ENCODE peak calls at places on chromosome 14, in six cellular contexts. One of them, this sample, is unnamed.

GRCh38 chr14:58849609-58850008 is 211.8 kb downstream of the DACT1 start:
- DNase-seq in endodermal cell: no peak
- DNase-seq in dorsolateral prefrontal cortex: no peak
- DNase-seq in tibial nerve: no peak
- DNase-seq in OCI-LY7: no peak
- DNase-seq in GM10248: no peak
- DNase-seq in this sample: no peak

GRCh38 chr14:76772300-76773187 is 11.3 kb downstream of the VASH1 start:
- DNase-seq in endodermal cell: peak
- DNase-seq in dorsolateral prefrontal cortex: no peak
- DNase-seq in tibial nerve: peak
- DNase-seq in OCI-LY7: no peak
- DNase-seq in GM10248: no peak
- DNase-seq in this sample: no peak

GRCh38 chr14:71483154-71483553 is 449.1 kb upstream of the RGS6 start:
- DNase-seq in endodermal cell: no peak
- DNase-seq in dorsolateral prefrontal cortex: no peak
- DNase-seq in tibial nerve: no peak
- DNase-seq in OCI-LY7: no peak
- DNase-seq in GM10248: no peak
- DNase-seq in this sample: no peak

GRCh38 chr14:58829594-58829993 is 191.8 kb downstream of the DACT1 start:
- DNase-seq in endodermal cell: no peak
- DNase-seq in dorsolateral prefrontal cortex: no peak
- DNase-seq in tibial nerve: no peak
- DNase-seq in OCI-LY7: no peak
- DNase-seq in GM10248: no peak
- DNase-seq in this sample: peak

GRCh38 chr14:57268161-57269067 is at the start of the genes AP5M1 and EXOC5:
- DNase-seq in endodermal cell: peak
- DNase-seq in dorsolateral prefrontal cortex: peak
- DNase-seq in tibial nerve: peak
- DNase-seq in OCI-LY7: peak
- DNase-seq in GM10248: peak
- DNase-seq in this sample: peak

GRCh38 chr14:91835920-91836843 is 31.2 kb downstream of the TC2N start:
- DNase-seq in endodermal cell: peak
- DNase-seq in dorsolateral prefrontal cortex: no peak
- DNase-seq in tibial nerve: no peak
- DNase-seq in OCI-LY7: peak
- DNase-seq in GM10248: peak
- DNase-seq in this sample: no peak

GRCh38 chr14:81519200-81519998 is 14.3 kb downstream of the SEL1L start:
- DNase-seq in endodermal cell: no peak
- DNase-seq in dorsolateral prefrontal cortex: no peak
- DNase-seq in tibial nerve: no peak
- DNase-seq in OCI-LY7: no peak
- DNase-seq in GM10248: peak
- DNase-seq in this sample: no peak

GRCh38 chr14:102786758-102787157 is 9.5 kb downstream of the TRAF3 start:
- DNase-seq in endodermal cell: no peak
- DNase-seq in dorsolateral prefrontal cortex: no peak
- DNase-seq in tibial nerve: no peak
- DNase-seq in OCI-LY7: no peak
- DNase-seq in GM10248: no peak
- DNase-seq in this sample: no peak

GRCh38 chr14:21614245-21614644 is 20.5 kb downstream of the OR10G2 start:
- DNase-seq in endodermal cell: peak
- DNase-seq in dorsolateral prefrontal cortex: no peak
- DNase-seq in tibial nerve: no peak
- DNase-seq in OCI-LY7: no peak
- DNase-seq in GM10248: no peak
- DNase-seq in this sample: no peak

GRCh38 chr14:91008759-91009409 is 51.6 kb downstream of the RPS6KA5 start:
- DNase-seq in endodermal cell: no peak
- DNase-seq in dorsolateral prefrontal cortex: no peak
- DNase-seq in tibial nerve: no peak
- DNase-seq in OCI-LY7: no peak
- DNase-seq in GM10248: no peak
- DNase-seq in this sample: no peak

GRCh38 chr14:74613211-74613914 is 1.3 kb upstream of the LTBP2 start:
- DNase-seq in endodermal cell: no peak
- DNase-seq in dorsolateral prefrontal cortex: no peak
- DNase-seq in tibial nerve: no peak
- DNase-seq in OCI-LY7: no peak
- DNase-seq in GM10248: no peak
- DNase-seq in this sample: no peak

GRCh38 chr14:105945891-105946290 is 419.5 kb downstream of the TMEM121 start:
- DNase-seq in endodermal cell: no peak
- DNase-seq in dorsolateral prefrontal cortex: no peak
- DNase-seq in tibial nerve: no peak
- DNase-seq in OCI-LY7: no peak
- DNase-seq in GM10248: no peak
- DNase-seq in this sample: no peak

GRCh38 chr14:104856157-104856868 is 8.8 kb upstream of the CEP170B start:
- DNase-seq in endodermal cell: peak
- DNase-seq in dorsolateral prefrontal cortex: no peak
- DNase-seq in tibial nerve: no peak
- DNase-seq in OCI-LY7: no peak
- DNase-seq in GM10248: no peak
- DNase-seq in this sample: no peak

GRCh38 chr14:65462411-65462810 is 49.9 kb downstream of the FUT8 start:
- DNase-seq in endodermal cell: no peak
- DNase-seq in dorsolateral prefrontal cortex: no peak
- DNase-seq in tibial nerve: no peak
- DNase-seq in OCI-LY7: no peak
- DNase-seq in GM10248: peak
- DNase-seq in this sample: no peak

GRCh38 chr14:89720076-89720687 is 234.3 kb downstream of the EFCAB11 start:
- DNase-seq in endodermal cell: no peak
- DNase-seq in dorsolateral prefrontal cortex: no peak
- DNase-seq in tibial nerve: no peak
- DNase-seq in OCI-LY7: no peak
- DNase-seq in GM10248: no peak
- DNase-seq in this sample: no peak

GRCh38 chr14:102776761-102777710 is at the start of gene TRAF3:
- DNase-seq in endodermal cell: peak
- DNase-seq in dorsolateral prefrontal cortex: no peak
- DNase-seq in tibial nerve: no peak
- DNase-seq in OCI-LY7: peak
- DNase-seq in GM10248: peak
- DNase-seq in this sample: no peak

GRCh38 chr14:33851366-33851765 is 99.5 kb downstream of the EGLN3 start:
- DNase-seq in endodermal cell: no peak
- DNase-seq in dorsolateral prefrontal cortex: no peak
- DNase-seq in tibial nerve: no peak
- DNase-seq in OCI-LY7: no peak
- DNase-seq in GM10248: no peak
- DNase-seq in this sample: no peak
- TF ChIP-seq CTCF in endodermal cell: no peak
- TF ChIP-seq CTCF in dorsolateral prefrontal cortex: no peak
- TF ChIP-seq CTCF in tibial nerve: no peak
- TF ChIP-seq CTCF in OCI-LY7: no peak
- TF ChIP-seq CTCF in GM10248: no peak
- TF ChIP-seq CTCF in this sample: no peak

GRCh38 chr14:51806026-51806590 is 54.3 kb upstream of the GNG2 start:
- DNase-seq in endodermal cell: no peak
- DNase-seq in dorsolateral prefrontal cortex: no peak
- DNase-seq in tibial nerve: no peak
- DNase-seq in OCI-LY7: no peak
- DNase-seq in GM10248: no peak
- DNase-seq in this sample: no peak

GRCh38 chr14:51807355-51807754 is 53.1 kb upstream of the GNG2 start:
- DNase-seq in endodermal cell: no peak
- DNase-seq in dorsolateral prefrontal cortex: no peak
- DNase-seq in tibial nerve: no peak
- DNase-seq in OCI-LY7: no peak
- DNase-seq in GM10248: no peak
- DNase-seq in this sample: peak

GRCh38 chr14:51806624-51807023 is 53.8 kb upstream of the GNG2 start:
- DNase-seq in endodermal cell: no peak
- DNase-seq in dorsolateral prefrontal cortex: no peak
- DNase-seq in tibial nerve: no peak
- DNase-seq in OCI-LY7: no peak
- DNase-seq in GM10248: no peak
- DNase-seq in this sample: no peak

DNA sequence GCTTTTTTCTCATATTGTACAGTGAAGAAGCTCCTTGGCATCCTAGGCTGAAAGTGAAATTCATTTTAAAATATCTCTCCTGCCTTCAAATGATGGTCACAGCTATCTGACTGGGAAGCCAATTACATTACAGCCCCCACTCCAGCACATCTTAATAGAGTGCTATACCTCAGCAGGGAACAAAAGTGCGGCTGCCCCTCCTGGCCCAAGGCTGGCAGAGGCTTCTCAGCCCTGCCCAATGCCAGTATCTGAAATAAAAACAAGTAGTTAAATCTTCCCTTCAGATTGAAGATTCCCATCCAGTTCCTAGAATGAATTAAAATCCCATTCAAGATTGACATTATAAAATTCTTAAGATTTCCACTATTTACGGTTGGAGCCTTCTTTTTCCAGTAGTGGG is 54.9 kb upstream of the GNG2 start:
- DNase-seq in endodermal cell: peak
- DNase-seq in dorsolateral prefrontal cortex: no peak
- DNase-seq in tibial nerve: no peak
- DNase-seq in OCI-LY7: no peak
- DNase-seq in GM10248: no peak
- DNase-seq in this sample: no peak
- TF ChIP-seq CTCF in endodermal cell: peak
- TF ChIP-seq CTCF in dorsolateral prefrontal cortex: no peak
- TF ChIP-seq CTCF in tibial nerve: no peak
- TF ChIP-seq CTCF in OCI-LY7: no peak
- TF ChIP-seq CTCF in GM10248: no peak
- TF ChIP-seq CTCF in this sample: peak

GRCh38 chr14:69972755-69973154 is 93.5 kb downstream of the SMOC1 start:
- DNase-seq in endodermal cell: no peak
- DNase-seq in dorsolateral prefrontal cortex: no peak
- DNase-seq in tibial nerve: no peak
- DNase-seq in OCI-LY7: no peak
- DNase-seq in GM10248: no peak
- DNase-seq in this sample: no peak

GRCh38 chr14:69964841-69965240 is 85.6 kb downstream of the SMOC1 start:
- DNase-seq in endodermal cell: no peak
- DNase-seq in dorsolateral prefrontal cortex: no peak
- DNase-seq in tibial nerve: no peak
- DNase-seq in OCI-LY7: no peak
- DNase-seq in GM10248: no peak
- DNase-seq in this sample: no peak

GRCh38 chr14:69963966-69964365 is 84.8 kb downstream of the SMOC1 start:
- DNase-seq in endodermal cell: no peak
- DNase-seq in dorsolateral prefrontal cortex: peak
- DNase-seq in tibial nerve: no peak
- DNase-seq in OCI-LY7: no peak
- DNase-seq in GM10248: no peak
- DNase-seq in this sample: no peak

GRCh38 chr14:69973846-69974245 is 94.6 kb downstream of the SMOC1 start:
- DNase-seq in endodermal cell: no peak
- DNase-seq in dorsolateral prefrontal cortex: no peak
- DNase-seq in tibial nerve: no peak
- DNase-seq in OCI-LY7: no peak
- DNase-seq in GM10248: no peak
- DNase-seq in this sample: no peak

DNA sequence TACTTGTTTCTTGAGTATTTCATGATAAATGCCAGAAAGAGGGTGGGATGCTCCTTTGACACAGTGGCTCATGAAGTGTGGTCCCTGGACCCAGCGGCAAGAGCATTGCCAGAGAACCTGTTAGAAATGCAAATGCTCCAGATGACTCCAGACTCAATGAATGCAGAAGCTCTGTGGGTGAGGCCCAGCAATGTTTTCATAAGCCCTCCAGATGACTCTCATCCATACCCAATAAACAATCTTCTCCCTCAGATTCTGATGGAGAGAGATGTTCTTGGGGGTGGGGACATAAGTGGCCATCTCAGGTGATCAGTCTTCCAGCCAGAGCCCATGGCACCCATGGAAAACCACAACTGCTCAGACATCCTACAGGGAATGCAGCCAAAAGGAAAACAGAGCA is 88.9 kb downstream of the SMOC1 start:
- DNase-seq in endodermal cell: no peak
- DNase-seq in dorsolateral prefrontal cortex: no peak
- DNase-seq in tibial nerve: no peak
- DNase-seq in OCI-LY7: no peak
- DNase-seq in GM10248: no peak
- DNase-seq in this sample: no peak
- TF ChIP-seq CTCF in endodermal cell: no peak
- TF ChIP-seq CTCF in dorsolateral prefrontal cortex: no peak
- TF ChIP-seq CTCF in tibial nerve: no peak
- TF ChIP-seq CTCF in OCI-LY7: no peak
- TF ChIP-seq CTCF in GM10248: no peak
- TF ChIP-seq CTCF in this sample: no peak

GRCh38 chr14:69262516-69262915 is 2.6 kb downstream of the GALNT16 start:
- DNase-seq in endodermal cell: no peak
- DNase-seq in dorsolateral prefrontal cortex: no peak
- DNase-seq in tibial nerve: no peak
- DNase-seq in OCI-LY7: no peak
- DNase-seq in GM10248: no peak
- DNase-seq in this sample: no peak

GRCh38 chr14:69259531-69260245 is at the start of gene GALNT16:
- DNase-seq in endodermal cell: peak
- DNase-seq in dorsolateral prefrontal cortex: no peak
- DNase-seq in tibial nerve: no peak
- DNase-seq in OCI-LY7: no peak
- DNase-seq in GM10248: peak
- DNase-seq in this sample: no peak

GRCh38 chr14:69261761-69262331 is 1.9 kb downstream of the GALNT16 start:
- DNase-seq in endodermal cell: peak
- DNase-seq in dorsolateral prefrontal cortex: no peak
- DNase-seq in tibial nerve: no peak
- DNase-seq in OCI-LY7: no peak
- DNase-seq in GM10248: no peak
- DNase-seq in this sample: no peak

GRCh38 chr14:69260246-69260978 is 454 bp downstream of the GALNT16 start:
- DNase-seq in endodermal cell: peak
- DNase-seq in dorsolateral prefrontal cortex: no peak
- DNase-seq in tibial nerve: no peak
- DNase-seq in OCI-LY7: no peak
- DNase-seq in GM10248: peak
- DNase-seq in this sample: no peak

DNA sequence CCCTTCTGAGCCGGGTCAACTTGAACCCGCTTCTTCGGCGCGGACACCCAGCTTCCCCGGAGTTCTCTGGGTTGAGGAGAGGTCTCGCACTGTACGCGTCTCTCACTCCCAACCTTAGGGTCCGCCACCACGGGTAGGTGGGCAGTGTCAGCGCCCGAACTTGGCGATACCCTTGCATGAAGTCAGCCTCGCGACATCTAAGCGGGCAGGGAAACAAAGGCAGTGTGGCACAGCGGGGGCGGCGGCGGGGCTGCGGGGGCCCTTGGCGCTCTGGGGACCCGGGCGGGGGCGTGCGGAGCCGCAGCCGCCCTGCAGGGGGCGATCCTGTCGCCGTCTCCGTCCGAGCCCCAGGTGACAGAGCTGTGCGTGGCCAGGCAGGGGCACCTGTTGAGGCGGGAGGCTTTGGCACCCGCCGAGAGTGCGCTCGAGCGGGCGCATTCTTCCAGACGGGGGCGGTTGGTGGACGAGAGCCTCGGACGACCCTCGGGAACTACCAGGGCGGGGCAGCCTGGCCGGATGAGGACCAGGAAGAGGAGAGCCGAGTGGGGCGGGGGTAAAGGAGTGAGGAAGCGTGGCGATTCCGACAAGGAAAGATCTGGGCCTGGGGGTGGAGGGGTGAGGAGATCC is 1.1 kb downstream of the GALNT16 start:
- DNase-seq in endodermal cell: peak
- DNase-seq in dorsolateral prefrontal cortex: no peak
- DNase-seq in tibial nerve: no peak
- DNase-seq in OCI-LY7: peak
- DNase-seq in GM10248: peak
- DNase-seq in this sample: no peak
- TF ChIP-seq CTCF in endodermal cell: peak
- TF ChIP-seq CTCF in dorsolateral prefrontal cortex: peak
- TF ChIP-seq CTCF in tibial nerve: peak
- TF ChIP-seq CTCF in OCI-LY7: peak
- TF ChIP-seq CTCF in GM10248: peak
- TF ChIP-seq CTCF in this sample: peak